ENCODE peak calls at places on chromosomes 5 and 9, in seven cellular contexts. U, T, O, K, D, Y and Z are unnamed samples. For H3K36me3 and H3K27me3, the result is how much of the 10 kb centered on the place peaks cover.

GRCh38 chr5:50687548-50687947 is 21.1 kb downstream of the PARP8 start:
- DNase-seq in U (no peak), T (no peak), O (no peak), K (no peak), D (no peak), Y (no peak), Z (no peak)

GRCh38 chr5:82151622-82152021 is 126.5 kb downstream of the RPS23 start:
- DNase-seq in U (no peak), T (no peak), O (no peak), K (no peak), D (peak), Y (no peak), Z (no peak)

GRCh38 chr9:86921141-86921868 is 26.0 kb downstream of the GAS1 start:
- DNase-seq in U (no peak), T (no peak), O (no peak), K (no peak), D (no peak), Y (no peak), Z (no peak)

GRCh38 chr5:143412656-143413342 is 9.3 kb upstream of the NR3C1 start:
- DNase-seq in U (no peak), T (no peak), O (no peak), K (no peak), D (peak), Y (no peak), Z (no peak)

GRCh38 chr5:139167533-139167932 is 30.6 kb downstream of the SIL1 start:
- DNase-seq in U (no peak), T (no peak), O (no peak), K (no peak), D (peak), Y (no peak), Z (no peak)

GRCh38 chr5:158952951-158953350 is 146.8 kb downstream of the EBF1 start:
- DNase-seq in U (no peak), T (no peak), O (no peak), K (no peak), D (peak), Y (no peak), Z (no peak)

GRCh38 chr9:28688172-28688571 is 1114.9 kb upstream of the C9orf72 start:
- DNase-seq in U (no peak), T (no peak), O (no peak), K (no peak), D (no peak), Y (no peak), Z (no peak)

GRCh38 chr5:76638466-76638865 is 15.3 kb upstream of the F2RL2 start:
- DNase-seq in U (no peak), T (no peak), O (no peak), K (no peak), D (no peak), Y (no peak), Z (no peak)

GRCh38 chr5:175572922-175573321 is 84.9 kb upstream of the HRH2 start:
- DNase-seq in U (no peak), T (no peak), O (no peak), K (no peak), D (peak), Y (no peak), Z (no peak)

GRCh38 chr9:16312116-16312515 is 558.4 kb downstream of the BNC2 start:
- DNase-seq in U (no peak), T (no peak), O (no peak), K (no peak), D (no peak), Y (no peak), Z (no peak)

GRCh38 chr9:76166436-76166959 is 227.7 kb downstream of the RFK start:
- DNase-seq in U (no peak), T (no peak), O (no peak), K (no peak), D (no peak), Y (no peak), Z (no peak)

GRCh38 chr5:148906968-148907367 is 80.6 kb downstream of the ADRB2 start:
- DNase-seq in U (no peak), T (no peak), O (no peak), K (no peak), D (no peak), Y (no peak), Z (no peak)

GRCh38 chr5:429453-430188 is 13.4 kb upstream of the EXOC3 start:
- DNase-seq in U (peak), T (no peak), O (no peak), K (no peak), D (peak), Y (peak), Z (no peak)

GRCh38 chr5:181152406-181152805 is 5.0 kb downstream of the OR2V2 start:
- DNase-seq in U (no peak), T (no peak), O (no peak), K (no peak), D (peak), Y (no peak), Z (no peak)

GRCh38 chr5:76689321-76690026 is 26.5 kb upstream of the F2R start:
- DNase-seq in U (no peak), T (no peak), O (no peak), K (no peak), D (peak), Y (no peak), Z (no peak)

GRCh38 chr9:124780757-124781151 is 3.8 kb downstream of the OLFML2A start:
- DNase-seq in U (peak), T (no peak), O (no peak), K (no peak), D (no peak), Y (no peak), Z (no peak)

GRCh38 chr9:89378541-89378940 is 60.2 kb downstream of the SECISBP2 start:
- DNase-seq in U (no peak), T (no peak), O (no peak), K (no peak), D (no peak), Y (no peak), Z (no peak)

GRCh38 chr5:112604741-112605390 is 132.8 kb upstream of the APC start:
- DNase-seq in U (no peak), T (no peak), O (no peak), K (peak), D (no peak), Y (no peak), Z (no peak)

GRCh38 chr5:125059255-125060050 is 313.0 kb upstream of the ZNF608 start:
- DNase-seq in U (no peak), T (no peak), O (no peak), K (no peak), D (peak), Y (no peak), Z (no peak)

GRCh38 chr5:180831139-180832080 is 28.8 kb upstream of the MGAT1 start:
- DNase-seq in U (peak), T (peak), O (peak), K (peak), D (peak), Y (peak), Z (peak)

GRCh38 chr9:105144076-105144475 is 100.4 kb upstream of the SLC44A1 start:
- DNase-seq in U (no peak), T (no peak), O (no peak), K (no peak), D (no peak), Y (no peak), Z (no peak)

GRCh38 chr5:169744336-169744735 is 107.3 kb downstream of the DOCK2 start:
- DNase-seq in U (no peak), T (no peak), O (no peak), K (no peak), D (no peak), Y (no peak), Z (no peak)

GRCh38 chr9:91847576-91847975 is 102.5 kb downstream of the ROR2 start:
- DNase-seq in U (peak), T (no peak), O (no peak), K (no peak), D (peak), Y (peak), Z (no peak)

GRCh38 chr9:121915304-121915625 is 177.8 kb downstream of the TTLL11 start:
- DNase-seq in U (no peak), T (no peak), O (no peak), K (no peak), D (no peak), Y (no peak), Z (no peak)

GRCh38 chr9:137820161-137820855 is 57.3 kb upstream of the CACNA1B start:
- DNase-seq in U (no peak), T (no peak), O (no peak), K (no peak), D (peak), Y (no peak), Z (no peak)

GRCh38 chr9:71795097-71795807 is 26.9 kb upstream of the CEMIP2 start:
- DNase-seq in U (no peak), T (no peak), O (peak), K (no peak), D (no peak), Y (no peak), Z (no peak)

GRCh38 chr9:118478752-118479151 is 774.5 kb downstream of the TLR4 start:
- DNase-seq in U (no peak), T (no peak), O (no peak), K (no peak), D (no peak), Y (no peak), Z (no peak)

GRCh38 chr9:118483677-118484076 is 779.5 kb downstream of the TLR4 start:
- DNase-seq in U (no peak), T (no peak), O (no peak), K (no peak), D (no peak), Y (no peak), Z (no peak)

GRCh38 chr9:118482311-118482710 is 778.1 kb downstream of the TLR4 start:
- DNase-seq in U (no peak), T (no peak), O (no peak), K (no peak), D (no peak), Y (no peak), Z (no peak)
- H3K36me3 ChIP-seq in U (under half), T (under half), O (under half), K (under half), D (under half), Y (under half), Z (under half)

GRCh38 chr9:15282567-15282966 is 24.4 kb downstream of the TTC39B start:
- DNase-seq in U (no peak), T (no peak), O (no peak), K (no peak), D (no peak), Y (no peak), Z (no peak)
- H3K27me3 ChIP-seq in U (under half), T (under half), O (under half), K (under half), D (under half), Y (under half), Z (under half)

GRCh38 chr5:6721442-6721841 is 8.2 kb downstream of the TENT4A start:
- DNase-seq in U (no peak), T (no peak), O (no peak), K (no peak), D (no peak), Y (peak), Z (no peak)
- H3K36me3 ChIP-seq in U (under half), T (under half), O (under half), K (under half), D (under half), Y (under half), Z (under half)

GRCh38 chr5:179273441-179274145 is 71.7 kb downstream of the ADAMTS2 start:
- DNase-seq in U (no peak), T (no peak), O (no peak), K (no peak), D (no peak), Y (no peak), Z (no peak)

GRCh38 chr5:179276838-179277395 is 68.3 kb downstream of the ADAMTS2 start:
- DNase-seq in U (no peak), T (no peak), O (no peak), K (no peak), D (no peak), Y (no peak), Z (no peak)

GRCh38 chr5:179275941-179276837 is 69.1 kb downstream of the ADAMTS2 start:
- DNase-seq in U (peak), T (peak), O (no peak), K (no peak), D (peak), Y (no peak), Z (no peak)

GRCh38 chr5:179274321-179275315 is 70.6 kb downstream of the ADAMTS2 start:
- DNase-seq in U (no peak), T (no peak), O (no peak), K (no peak), D (no peak), Y (no peak), Z (no peak)

GRCh38 chr5:179275381-179275878 is 69.8 kb downstream of the ADAMTS2 start:
- DNase-seq in U (no peak), T (no peak), O (no peak), K (no peak), D (no peak), Y (no peak), Z (no peak)
- H3K27me3 ChIP-seq in U (under half), T (under half), O (under half), K (under half), D (under half), Y (under half), Z (under half)

GRCh38 chr5:43134019-43134418 is 13.3 kb downstream of the ZNF131 start:
- DNase-seq in U (no peak), T (no peak), O (no peak), K (no peak), D (no peak), Y (no peak), Z (no peak)

GRCh38 chr5:43123887-43124286 is 3.2 kb downstream of the ZNF131 start:
- DNase-seq in U (no peak), T (no peak), O (no peak), K (no peak), D (no peak), Y (no peak), Z (no peak)

GRCh38 chr5:43129161-43129560 is 8.4 kb downstream of the ZNF131 start:
- DNase-seq in U (no peak), T (no peak), O (no peak), K (no peak), D (no peak), Y (no peak), Z (no peak)
- H3K36me3 ChIP-seq in U (half or more), T (under half), O (under half), K (under half), D (under half), Y (half or more), Z (under half)

DNA sequence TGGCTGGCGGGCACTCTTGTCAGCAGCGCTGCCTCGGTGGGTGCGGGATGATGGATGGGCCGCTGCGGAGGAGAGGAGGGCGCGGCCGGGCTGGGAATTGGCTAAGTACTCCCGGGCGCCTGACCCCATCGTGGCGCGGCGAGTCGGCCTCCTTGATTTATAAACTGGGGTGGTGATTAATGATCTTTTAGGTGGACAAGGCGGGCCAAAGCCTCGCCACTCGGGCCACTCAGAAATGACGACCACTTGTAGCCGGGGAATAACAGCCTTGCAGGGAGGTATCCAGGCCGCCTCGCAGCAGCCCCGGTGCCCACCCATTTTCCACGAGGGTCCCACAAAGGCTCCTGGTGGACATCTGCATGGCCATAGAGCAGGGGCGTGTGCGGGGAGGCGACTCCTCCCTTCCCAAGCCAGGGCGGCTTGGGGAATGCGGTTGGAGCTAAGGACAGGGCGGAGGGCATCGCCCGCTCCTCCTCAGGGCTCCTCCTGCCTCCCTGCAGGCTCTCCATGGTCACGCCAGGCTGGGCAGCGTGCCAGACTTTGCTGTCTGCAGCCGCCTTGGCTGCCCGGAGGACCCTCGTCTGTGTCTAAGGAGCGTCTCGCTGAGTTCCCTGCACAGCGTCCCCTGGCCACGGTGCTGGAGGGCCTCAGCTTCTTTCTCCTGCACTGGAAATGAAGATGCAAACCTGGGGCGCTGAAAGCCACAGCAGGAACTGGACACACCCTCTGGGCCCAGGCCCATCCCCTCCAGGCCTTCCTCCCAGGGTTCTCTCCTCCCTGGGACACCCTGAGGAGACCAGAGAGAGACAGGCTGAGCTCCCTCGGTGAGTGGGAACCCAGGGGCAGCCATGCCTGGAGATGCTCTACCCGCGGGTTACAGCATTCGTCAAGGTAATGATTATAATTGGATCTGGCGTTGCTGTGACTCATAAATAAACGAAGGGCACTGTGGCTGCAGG is 287.4 kb upstream of the IRX4 start:
- DNase-seq in U (no peak), T (no peak), O (no peak), K (no peak), D (no peak), Y (no peak), Z (no peak)
- H3K27me3 ChIP-seq in U (under half), T (under half), O (under half), K (under half), D (under half), Y (under half), Z (under half)

GRCh38 chr5:110840347-110840960 is 101.6 kb downstream of the SLC25A46 start:
- DNase-seq in U (peak), T (no peak), O (no peak), K (no peak), D (no peak), Y (no peak), Z (no peak)
- H3K36me3 ChIP-seq in U (under half), T (under half), O (under half), K (under half), D (under half), Y (under half), Z (under half)

DNA sequence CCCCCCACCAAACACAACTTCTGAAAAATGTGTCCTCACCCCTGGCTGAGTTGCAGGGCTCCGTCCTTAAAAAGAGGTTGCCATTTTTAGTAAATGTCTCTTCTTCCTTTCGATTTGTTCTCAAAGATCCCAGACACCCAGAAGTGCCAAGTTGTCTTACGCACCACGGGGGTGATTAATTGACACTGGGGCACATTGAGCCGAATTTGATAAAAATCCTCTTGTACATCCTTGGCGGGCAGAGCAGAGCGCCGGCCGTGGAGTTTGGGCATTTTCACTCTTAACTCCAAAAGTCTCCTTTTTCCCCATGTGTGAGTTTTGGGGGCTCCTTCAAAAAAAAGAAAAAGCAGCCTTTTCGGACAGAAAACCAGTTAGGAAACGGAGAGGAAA is 4.5 kb downstream of the LMX1B start:
- DNase-seq in U (no peak), T (no peak), O (no peak), K (no peak), D (no peak), Y (no peak), Z (no peak)
- H3K27me3 ChIP-seq in U (under half), T (under half), O (under half), K (under half), D (half or more), Y (half or more), Z (half or more)

DNA sequence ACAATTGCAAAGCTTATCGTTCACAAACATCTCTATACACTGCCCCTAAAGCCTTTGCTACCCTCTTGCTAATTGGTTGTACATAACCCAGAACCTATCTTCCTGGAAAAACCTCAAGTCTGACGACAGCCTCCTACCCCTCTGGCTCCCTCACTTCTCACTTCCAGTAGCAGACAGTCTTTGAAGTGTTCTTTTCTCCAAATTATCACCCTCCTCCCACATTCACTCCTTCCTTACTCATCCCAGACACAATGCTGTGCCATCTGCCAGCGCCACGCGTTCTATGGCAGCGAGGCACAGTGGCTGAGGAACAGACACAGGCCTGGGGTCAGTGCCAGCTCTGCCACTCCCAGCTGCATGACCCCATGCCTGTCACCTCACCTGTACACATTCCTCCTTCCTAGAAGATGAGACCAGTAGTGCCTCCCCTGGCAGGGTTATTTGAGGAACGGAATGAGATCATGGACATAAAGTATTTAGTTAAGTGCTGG is 27.7 kb downstream of the CLTA start:
- DNase-seq in U (no peak), T (no peak), O (no peak), K (no peak), D (no peak), Y (no peak), Z (no peak)
- H3K36me3 ChIP-seq in U (half or more), T (under half), O (under half), K (half or more), D (half or more), Y (half or more), Z (under half)